ENCODE peak calls at places on chromosomes 2 and 18, in five cellular contexts. M is PC-3, D is prostate gland, K is gastrocnemius medialis, C is HCT116. W is an unnamed sample. For H3K4me1, the result is how much of the 10 kb centered on the place peaks cover.

GRCh38 chr2:26988165-26988879 is 17.9 kb downstream of the MAPRE3 start:
- DNase-seq in M (no peak), D (no peak), K (no peak), C (no peak), W (no peak)

GRCh38 chr2:160700006-160700405 is 206.4 kb upstream of the RBMS1 start:
- DNase-seq in M (no peak), D (no peak), K (no peak), C (no peak), W (no peak)

GRCh38 chr2:100237770-100238169 is 84.5 kb downstream of the LONRF2 start:
- DNase-seq in M (peak), D (no peak), K (no peak), C (no peak), W (no peak)

GRCh38 chr2:173555833-173556232 is 201.2 kb downstream of the CDCA7 start:
- DNase-seq in M (no peak), D (no peak), K (no peak), C (no peak), W (no peak)

GRCh38 chr2:188869560-188869959 is 104.6 kb upstream of the COL3A1 start:
- DNase-seq in M (no peak), D (no peak), K (no peak), C (no peak), W (no peak)

GRCh38 chr2:75597949-75598348 is 37.2 kb upstream of the EVA1A start:
- DNase-seq in M (no peak), D (no peak), K (no peak), C (no peak), W (no peak)

GRCh38 chr2:212711851-212712250 is 173.2 kb upstream of the ERBB4 start:
- DNase-seq in M (peak), D (no peak), K (no peak), C (no peak), W (no peak)

GRCh38 chr2:104929663-104930062 is 75.7 kb downstream of the POU3F3 start:
- DNase-seq in M (no peak), D (no peak), K (no peak), C (no peak), W (no peak)

GRCh38 chr2:188776634-188777033 is 197.5 kb upstream of the COL3A1 start:
- DNase-seq in M (peak), D (no peak), K (no peak), C (peak), W (no peak)

GRCh38 chr2:127415593-127416485 is 2.4 kb upstream of the PROC start:
- DNase-seq in M (peak), D (peak), K (peak), C (peak), W (peak)

GRCh38 chr18:58097127-58097906 is 53.3 kb downstream of the NEDD4L start:
- DNase-seq in M (no peak), D (no peak), K (no peak), C (no peak), W (peak)

GRCh38 chr2:176079851-176080539 is 3.8 kb downstream of the EVX2 start:
- DNase-seq in M (no peak), D (no peak), K (no peak), C (peak), W (no peak)

GRCh38 chr2:176081451-176081992 is 2.2 kb downstream of the EVX2 start:
- DNase-seq in M (no peak), D (no peak), K (no peak), C (no peak), W (no peak)

GRCh38 chr2:176081993-176082884 is 1.5 kb downstream of the EVX2 start:
- DNase-seq in M (no peak), D (no peak), K (no peak), C (no peak), W (no peak)

GRCh38 chr2:176079285-176079830 is 4.4 kb downstream of the EVX2 start:
- DNase-seq in M (no peak), D (no peak), K (no peak), C (no peak), W (no peak)

GRCh38 chr2:176080540-176081355 is 3.0 kb downstream of the EVX2 start:
- DNase-seq in M (no peak), D (no peak), K (no peak), C (no peak), W (no peak)
- H3K4me1 ChIP-seq in M (under half), D (under half), K (under half), C (under half), W (under half)

GRCh38 chr2:38165698-38166097 is 89.7 kb upstream of the CYP1B1 start:
- DNase-seq in M (no peak), D (no peak), K (no peak), C (no peak), W (no peak)

GRCh38 chr2:38163579-38163978 is 87.6 kb upstream of the CYP1B1 start:
- DNase-seq in M (no peak), D (no peak), K (no peak), C (no peak), W (no peak)

GRCh38 chr2:38164881-38165280 is 88.9 kb upstream of the CYP1B1 start:
- DNase-seq in M (no peak), D (no peak), K (no peak), C (no peak), W (no peak)

GRCh38 chr2:38160517-38160916 is 84.6 kb upstream of the CYP1B1 start:
- DNase-seq in M (no peak), D (no peak), K (no peak), C (no peak), W (no peak)

GRCh38 chr2:38163006-38163405 is 87.1 kb upstream of the CYP1B1 start:
- DNase-seq in M (peak), D (no peak), K (no peak), C (no peak), W (no peak)
- TF ChIP-seq CTCF in M (peak), D (no peak), K (no peak), C (no peak), W (no peak)

GRCh38 chr18:26546875-26547301 is 1.5 kb downstream of the KCTD1 start:
- DNase-seq in M (no peak), D (peak), K (no peak), C (no peak), W (peak)

GRCh38 chr18:26547302-26548143 is 830 bp downstream of the KCTD1 start:
- DNase-seq in M (no peak), D (peak), K (peak), C (no peak), W (peak)

GRCh38 chr18:26545737-26546136 is 2.6 kb downstream of the KCTD1 start:
- DNase-seq in M (no peak), D (no peak), K (no peak), C (no peak), W (no peak)

GRCh38 chr18:26545335-26545734 is 3.0 kb downstream of the KCTD1 start:
- DNase-seq in M (peak), D (no peak), K (no peak), C (no peak), W (no peak)

GRCh38 chr18:26546170-26546874 is 2.0 kb downstream of the KCTD1 start:
- DNase-seq in M (peak), D (no peak), K (no peak), C (no peak), W (no peak)
- H3K4me3 ChIP-seq in M (peak), D (peak), K (peak), C (no peak), W (no peak)

GRCh38 chr2:96547751-96548161 is 11.2 kb downstream of the ARID5A start:
- DNase-seq in M (no peak), D (no peak), K (no peak), C (no peak), W (no peak)

GRCh38 chr2:96546321-96546720 is 9.8 kb downstream of the ARID5A start:
- DNase-seq in M (no peak), D (no peak), K (no peak), C (no peak), W (no peak)

GRCh38 chr2:96547203-96547641 is 10.7 kb downstream of the ARID5A start:
- DNase-seq in M (no peak), D (no peak), K (no peak), C (no peak), W (no peak)

GRCh38 chr2:96548558-96549465 is 12.3 kb downstream of the ARID5A start:
- DNase-seq in M (no peak), D (no peak), K (no peak), C (no peak), W (no peak)

DNA sequence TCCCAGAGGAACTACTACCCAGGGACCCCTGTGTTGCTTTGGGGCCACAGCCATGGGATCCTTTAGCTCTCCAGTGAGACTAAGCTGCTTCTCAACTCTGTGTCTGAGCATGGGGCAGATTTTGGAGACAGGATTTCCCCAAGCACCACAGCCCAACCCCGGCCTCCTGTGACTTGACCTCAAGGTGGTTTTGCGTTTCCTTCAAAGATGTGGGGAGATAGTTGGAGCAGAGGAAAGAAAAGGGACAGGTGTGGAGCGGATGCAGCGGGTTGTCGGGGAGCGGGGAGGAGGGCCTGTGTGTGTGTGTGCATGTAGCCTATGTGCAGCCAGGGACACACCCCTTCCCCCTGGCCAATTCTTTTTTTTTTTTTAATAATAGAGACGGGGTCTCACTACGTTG is 10.2 kb downstream of the ARID5A start:
- DNase-seq in M (no peak), D (no peak), K (no peak), C (no peak), W (no peak)
- H3K4me1 ChIP-seq in M (under half), D (under half), K (under half), C (under half), W (under half)

GRCh38 chr2:165700511-165700910 is 93.5 kb downstream of the GALNT3 start:
- DNase-seq in M (no peak), D (no peak), K (no peak), C (no peak), W (no peak)

GRCh38 chr2:165697727-165698620 is 96.1 kb downstream of the GALNT3 start:
- DNase-seq in M (no peak), D (no peak), K (no peak), C (no peak), W (no peak)

GRCh38 chr2:165693838-165694237 is 100.2 kb downstream of the GALNT3 start:
- DNase-seq in M (no peak), D (no peak), K (no peak), C (no peak), W (no peak)

GRCh38 chr2:165699931-165700330 is 94.1 kb downstream of the GALNT3 start:
- DNase-seq in M (no peak), D (no peak), K (no peak), C (no peak), W (no peak)

GRCh38 chr2:165698621-165698946 is 95.5 kb downstream of the GALNT3 start:
- DNase-seq in M (peak), D (peak), K (no peak), C (peak), W (peak)
- TF ChIP-seq CTCF in M (peak), D (peak), K (no peak), C (peak), W (peak)